ENCODE peak calls at places on chromosomes 12 and 14, in eight cellular contexts. Q is globus pallidus, X is memory B cell, A is GF-D8, O is HTR-8/SVneo, K is GDM1, W is NCI-H2029, C is H9. U is an unnamed sample.

GRCh38 chr14:90140298-90140955 is 78.6 kb downstream of the KCNK13 start:
- DNase-seq in Q (no peak), X (no peak), A (no peak), O (peak), K (no peak), W (no peak), C (no peak), U (peak)

GRCh38 chr14:100440207-100440631 is 117.1 kb downstream of the SLC25A47 start:
- DNase-seq in Q (peak), X (no peak), A (no peak), O (peak), K (no peak), W (peak), C (peak), U (peak)

GRCh38 chr12:72006766-72007165 is 68.1 kb downstream of the TPH2 start:
- DNase-seq in Q (no peak), X (no peak), A (no peak), O (no peak), K (no peak), W (no peak), C (no peak), U (no peak)

GRCh38 chr12:70722584-70723343 is 85.5 kb upstream of the PTPRB start:
- DNase-seq in Q (no peak), X (no peak), A (no peak), O (no peak), K (no peak), W (no peak), C (no peak), U (peak)

GRCh38 chr14:32697704-32698103 is 241.0 kb upstream of the NPAS3 start:
- DNase-seq in Q (no peak), X (no peak), A (no peak), O (no peak), K (no peak), W (no peak), C (no peak), U (peak)

GRCh38 chr14:30655124-30655523 is 33.0 kb downstream of the SCFD1 start:
- DNase-seq in Q (no peak), X (no peak), A (no peak), O (no peak), K (no peak), W (no peak), C (no peak), U (no peak)

GRCh38 chr12:29725587-29726320 is 58.0 kb downstream of the TMTC1 start:
- DNase-seq in Q (peak), X (no peak), A (no peak), O (no peak), K (no peak), W (peak), C (no peak), U (no peak)

GRCh38 chr12:115384391-115384790 is 700.4 kb upstream of the TBX3 start:
- DNase-seq in Q (no peak), X (no peak), A (no peak), O (no peak), K (no peak), W (no peak), C (no peak), U (no peak)

GRCh38 chr14:49966304-49966809 is 73.5 kb downstream of the ARF6 start:
- DNase-seq in Q (no peak), X (no peak), A (no peak), O (no peak), K (no peak), W (no peak), C (no peak), U (peak)

U was measured in RPMI7951.